ENCODE peak calls at places on chromosomes 7 and 10, in four cellular contexts. D is IMR-90, E is GM12878, F is K562. C is an unnamed sample.

GRCh38 chr7:391411-391951 is 101.5 kb downstream of the FOXL3 start:
- DNase-seq in E (no peak), F (no peak), D (no peak), C (no peak)

GRCh38 chr10:127153166-127153565 is 43.2 kb downstream of the INSYN2A start:
- DNase-seq in D (peak), E (no peak), F (no peak), C (no peak)

GRCh38 chr7:47611045-47611511 is 29.2 kb upstream of the TNS3 start:
- DNase-seq in F (no peak), E (no peak), D (no peak), C (no peak)

GRCh38 chr7:70178787-70179186 is 580.5 kb downstream of the AUTS2 start:
- DNase-seq in E (no peak), D (no peak), F (no peak), C (no peak)

GRCh38 chr10:121812031-121812430 is 115.8 kb downstream of the ATE1 start:
- DNase-seq in E (no peak), F (no peak), D (no peak), C (no peak)

GRCh38 chr10:100876575-100877158 is 36.1 kb upstream of the SLF2 start:
- DNase-seq in F (no peak), D (no peak), E (no peak), C (no peak)

GRCh38 chr7:112789453-112789823 is 755 bp downstream of the TMEM168 start:
- DNase-seq in E (no peak), D (no peak), F (no peak), C (no peak)

GRCh38 chr7:141128931-141129330 is 55.1 kb downstream of the TMEM178B start:
- DNase-seq in F (no peak), E (no peak), D (no peak), C (no peak)

GRCh38 chr10:110395350-110396283 is 90.9 kb upstream of the SMNDC1 start:
- DNase-seq in F (peak), E (peak), D (peak), C (peak)

GRCh38 chr10:80000541-80000940 is 51.6 kb upstream of the SFTPD start:
- DNase-seq in D (no peak), E (no peak), F (no peak), C (no peak)

GRCh38 chr7:115782716-115783460 is 247.7 kb downstream of the TFEC start:
- DNase-seq in F (no peak), D (no peak), E (no peak), C (peak)

GRCh38 chr7:155764432-155764798 is 47.8 kb downstream of the SHH start:
- DNase-seq in F (no peak), E (no peak), D (no peak), C (no peak)

GRCh38 chr10:127338391-127339108 is 142.2 kb upstream of the INSYN2A start:
- DNase-seq in D (no peak), F (no peak), E (no peak), C (no peak)

GRCh38 chr10:43965033-43965917 is 316.6 kb upstream of the ZNF32 start:
- DNase-seq in E (peak), F (no peak), D (peak), C (peak)

GRCh38 chr10:88682491-88682890 is 18.2 kb downstream of the LIPF start:
- DNase-seq in F (no peak), D (no peak), E (no peak), C (no peak)

GRCh38 chr10:71604324-71605018 is 115.1 kb downstream of the C10orf105 start:
- DNase-seq in F (no peak), E (no peak), D (no peak), C (no peak)

GRCh38 chr7:101900103-101900502 is 82.7 kb downstream of the CUX1 start:
- DNase-seq in D (no peak), F (no peak), E (no peak), C (no peak)

GRCh38 chr7:140639366-140640053 is 1.1 kb downstream of the DENND2A start:
- DNase-seq in E (no peak), F (no peak), D (peak), C (no peak)

GRCh38 chr7:78221961-78222751 is 423.6 kb downstream of the PHTF2 start:
- DNase-seq in D (peak), E (no peak), F (no peak), C (no peak)

GRCh38 chr10:50552771-50553535 is 70.8 kb downstream of the SGMS1 start:
- DNase-seq in D (peak), F (peak), E (no peak), C (peak)

GRCh38 chr7:22094413-22095304 is 149.0 kb upstream of the CDCA7L start:
- DNase-seq in F (peak), D (peak), E (no peak), C (no peak)

GRCh38 chr10:71357792-71358265 is 38.8 kb downstream of the SLC29A3 start:
- DNase-seq in E (no peak), D (peak), F (peak), C (no peak)

GRCh38 chr7:130673066-130673465 is 4.5 kb upstream of the COPG2 start:
- DNase-seq in E (no peak), F (no peak), D (no peak), C (no peak)

GRCh38 chr10:14040787-14041631 is 289.7 kb downstream of the FRMD4A start:
- DNase-seq in E (no peak), F (no peak), D (no peak), C (no peak)

GRCh38 chr7:25158962-25159361 is 33.9 kb upstream of the CYCS start:
- DNase-seq in E (no peak), D (no peak), F (no peak), C (no peak)

GRCh38 chr7:79855172-79855571 is 279.5 kb upstream of the GNAI1 start:
- DNase-seq in E (no peak), D (peak), F (no peak), C (no peak)

GRCh38 chr7:29770371-29770770 is 35.9 kb upstream of the WIPF3 start:
- DNase-seq in E (no peak), F (no peak), D (no peak), C (no peak)

GRCh38 chr7:132203021-132203420 is 373.2 kb downstream of the PLXNA4 start:
- DNase-seq in F (no peak), D (no peak), E (no peak), C (no peak)

GRCh38 chr10:88474884-88475844 is 108.0 kb downstream of the RNLS start:
- DNase-seq in F (no peak), D (no peak), E (no peak), C (no peak)

GRCh38 chr10:7408494-7409044 is 2.3 kb downstream of the SFMBT2 start:
- DNase-seq in E (no peak), F (peak), D (peak), C (peak)

GRCh38 chr7:130734525-130735272 is 692 bp upstream of the KLF14 start:
- DNase-seq in D (peak), F (no peak), E (no peak), C (peak)

GRCh38 chr10:88181902-88182671 is 318.7 kb downstream of the PTEN start:
- DNase-seq in D (no peak), F (no peak), E (no peak), C (no peak)

GRCh38 chr10:69457771-69458237 is 6.5 kb downstream of the TSPAN15 start:
- DNase-seq in E (no peak), D (no peak), F (peak), C (no peak)

GRCh38 chr10:119654540-119654939 is 3.4 kb downstream of the BAG3 start:
- DNase-seq in F (no peak), E (no peak), D (no peak), C (peak)

GRCh38 chr7:38189256-38189938 is 11.4 kb downstream of the STARD3NL start:
- DNase-seq in E (no peak), F (no peak), D (peak), C (no peak)

GRCh38 chr10:89879121-89879520 is 177.7 kb downstream of the KIF20B start:
- DNase-seq in F (no peak), E (no peak), D (no peak), C (no peak)

GRCh38 chr7:54390565-54390964 is 151.6 kb upstream of the VSTM2A start:
- DNase-seq in F (no peak), D (no peak), E (no peak), C (no peak)

GRCh38 chr10:784759-785538 is 95.5 kb upstream of the DIP2C start:
- DNase-seq in F (no peak), D (peak), E (no peak), C (peak)

GRCh38 chr10:22977751-22978150 is 49.9 kb downstream of the ARMC3 start:
- DNase-seq in E (no peak), F (no peak), D (no peak), C (no peak)

GRCh38 chr10:22978918-22979317 is 51.1 kb downstream of the ARMC3 start:
- DNase-seq in F (no peak), E (no peak), D (no peak), C (no peak)

GRCh38 chr10:22980822-22981221 is 53.0 kb downstream of the ARMC3 start:
- DNase-seq in E (no peak), F (no peak), D (no peak), C (no peak)

GRCh38 chr10:22976535-22976934 is 48.7 kb downstream of the ARMC3 start:
- DNase-seq in E (no peak), F (no peak), D (no peak), C (no peak)

GRCh38 chr10:22978287-22978686 is 50.4 kb downstream of the ARMC3 start:
- DNase-seq in E (no peak), D (no peak), F (no peak), C (no peak)
- H3K27ac ChIP-seq in E (no peak), D (no peak), F (no peak), C (no peak)

GRCh38 chr10:103855424-103855823 is at the start of gene SH3PXD2A:
- DNase-seq in F (no peak), D (no peak), E (no peak), C (peak)
- TF ChIP-seq FOS in F (no peak), D (no peak), E (no peak), C (no peak)

DNA sequence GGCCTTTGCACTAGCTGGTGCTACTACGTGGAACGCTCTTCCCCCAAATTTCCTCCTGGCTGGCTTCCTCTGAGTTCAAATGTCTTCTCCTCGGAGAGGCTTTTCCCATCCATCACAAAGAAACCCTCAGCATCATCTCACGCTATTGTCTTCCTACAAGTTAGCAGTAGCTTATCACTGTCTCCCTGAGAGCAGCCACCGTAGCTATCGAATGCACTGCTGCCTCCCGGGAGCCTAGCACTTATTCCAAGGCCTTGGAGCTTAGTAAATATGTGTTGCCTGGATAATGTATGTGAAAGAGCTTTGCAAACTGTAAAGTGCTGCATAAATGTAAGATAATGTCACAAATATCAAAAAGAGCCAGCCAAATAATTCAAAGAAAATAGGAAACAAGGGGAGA is 124.4 kb downstream of the KCNMA1 start:
- DNase-seq in D (no peak), E (no peak), F (no peak), C (no peak)
- H3K27ac ChIP-seq in D (peak), E (no peak), F (no peak), C (no peak)

DNA sequence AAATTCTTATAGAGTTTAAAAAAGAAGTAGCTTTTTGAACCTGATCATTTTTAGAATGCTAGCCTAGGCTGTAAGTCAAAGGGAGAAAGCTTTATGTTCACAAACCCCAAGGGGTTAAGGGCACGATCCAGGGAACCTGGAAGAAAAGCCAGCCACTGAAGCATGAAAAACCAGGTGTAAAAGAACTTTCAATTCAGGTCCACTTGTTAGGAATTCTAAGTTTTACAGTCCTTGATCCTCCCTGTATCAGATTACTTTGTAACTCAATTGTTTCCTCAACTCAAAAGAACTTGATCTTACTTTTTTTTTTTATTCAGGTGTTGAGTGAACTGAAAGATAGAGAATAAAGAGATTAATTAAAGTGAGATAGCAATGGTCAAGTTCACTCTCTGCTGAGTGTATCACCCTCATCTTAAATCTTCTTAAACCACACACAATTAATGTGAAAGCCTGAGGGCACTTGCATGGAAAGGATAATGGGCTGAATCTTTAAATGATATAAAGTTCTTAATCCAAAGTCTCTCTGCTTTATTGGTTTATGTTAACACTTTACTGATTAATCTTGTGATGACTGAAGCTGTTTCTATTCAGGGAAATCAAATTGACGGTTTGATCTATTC is 672.2 kb upstream of the LRRN3 start:
- DNase-seq in F (no peak), D (no peak), E (no peak), C (no peak)
- TF ChIP-seq FOS in F (no peak), D (no peak), E (no peak), C (no peak)

GRCh38 chr7:127786184-127786583 is 134.2 kb downstream of the SND1 start:
- DNase-seq in F (no peak), E (no peak), D (peak), C (no peak)

GRCh38 chr7:127782550-127783266 is 130.7 kb downstream of the SND1 start:
- DNase-seq in F (no peak), E (no peak), D (peak), C (no peak)

GRCh38 chr7:127780489-127780888 is 128.5 kb downstream of the SND1 start:
- DNase-seq in F (no peak), D (no peak), E (no peak), C (no peak)

GRCh38 chr7:127782075-127782474 is 130.1 kb downstream of the SND1 start:
- DNase-seq in F (no peak), E (no peak), D (no peak), C (no peak)

DNA sequence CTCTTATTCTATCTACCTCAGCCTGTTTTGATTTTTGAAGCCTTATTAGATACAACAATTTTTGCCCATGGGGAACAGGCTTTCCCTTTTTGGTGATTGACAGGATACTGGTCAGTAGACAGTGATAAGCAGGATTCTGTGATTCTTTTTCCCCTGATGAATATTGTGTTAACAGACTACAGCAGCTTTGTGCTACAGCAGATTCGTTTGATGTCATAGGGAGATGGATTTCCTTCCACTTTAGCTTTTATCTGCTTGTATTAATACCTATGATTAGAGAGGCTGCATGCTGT is 131.2 kb downstream of the SND1 start:
- DNase-seq in E (no peak), D (no peak), F (no peak), C (no peak)
- H3K27ac ChIP-seq in E (no peak), D (no peak), F (no peak), C (no peak)

GRCh38 chr10:117460846-117461765 is 81.4 kb upstream of the EMX2 start:
- DNase-seq in E (no peak), F (no peak), D (no peak), C (no peak)
- TF ChIP-seq FOS in E (no peak), F (no peak), D (no peak), C (no peak)

GRCh38 chr7:142939226-142939910 is at the start of gene LLCFC1:
- DNase-seq in E (no peak), D (no peak), F (peak), C (no peak)

GRCh38 chr7:142943706-142944268 is 4.5 kb downstream of the LLCFC1 start:
- DNase-seq in F (no peak), E (no peak), D (no peak), C (no peak)

GRCh38 chr7:142942746-142943145 is 3.5 kb downstream of the LLCFC1 start:
- DNase-seq in F (no peak), D (no peak), E (no peak), C (no peak)

GRCh38 chr7:142940968-142941535 is 1.8 kb downstream of the LLCFC1 start:
- DNase-seq in E (no peak), F (no peak), D (no peak), C (peak)

DNA sequence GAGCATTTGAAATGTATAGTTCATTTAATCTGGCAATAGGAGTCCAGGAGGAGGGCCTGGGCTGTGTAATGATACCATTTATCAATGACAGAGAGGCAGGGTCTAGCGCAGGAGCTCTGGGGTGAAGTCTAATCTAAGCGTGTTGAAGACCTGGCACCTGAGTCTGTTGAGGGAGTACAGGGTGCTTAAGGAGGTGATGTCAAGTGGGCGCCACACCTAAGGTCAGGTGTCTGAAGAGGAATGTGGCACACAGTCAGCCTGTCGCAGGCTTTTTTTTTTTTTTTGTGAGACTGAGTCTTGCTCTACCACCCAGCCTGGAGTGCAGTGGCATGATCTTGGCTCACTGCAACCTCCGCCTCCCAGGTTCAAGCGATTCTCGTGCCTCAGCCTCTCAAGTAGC is 2.3 kb downstream of the LLCFC1 start:
- DNase-seq in D (no peak), F (no peak), E (no peak), C (no peak)
- H3K27ac ChIP-seq in D (no peak), F (no peak), E (no peak), C (no peak)

DNA sequence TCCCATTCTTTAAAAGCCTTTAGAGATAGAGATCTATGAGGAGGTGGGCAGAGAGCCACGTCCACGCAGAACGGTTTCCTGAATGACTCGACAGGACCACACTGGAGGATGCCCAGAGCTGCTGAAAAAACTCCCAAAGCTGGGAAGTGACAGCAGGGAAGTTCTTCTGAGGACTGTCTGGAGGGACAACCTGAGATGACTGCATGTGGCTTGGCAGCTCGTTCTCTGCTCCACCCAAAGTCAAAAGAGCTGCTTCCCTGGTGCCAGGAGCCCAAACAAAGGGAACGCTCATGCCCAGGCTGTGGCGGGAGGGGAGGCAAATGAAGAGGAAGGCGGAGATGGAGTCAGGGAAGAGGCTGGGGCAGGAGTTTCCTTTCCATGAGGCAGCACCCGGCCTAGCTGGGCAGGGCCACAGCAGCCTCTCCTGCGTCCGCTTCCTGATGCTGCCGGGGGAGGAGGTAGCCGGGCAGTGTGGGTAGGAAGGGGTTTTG is 95.4 kb downstream of the CCDC3 start:
- DNase-seq in D (no peak), E (no peak), F (no peak), C (peak)
- TF ChIP-seq FOS in D (no peak), E (no peak), F (no peak), C (no peak)

C was measured in endothelial cell of umbilical vein.